ENCODE peak calls at places on chromosomes 16 and 17, in four cellular contexts. U is sigmoid colon; P is CD8-positive, alpha-beta memory T cell; E is left lung. C is an unnamed sample.

GRCh38 chr16:65754799-65755691 is 611.4 kb upstream of the CDH5 start:
- DNase-seq in P (no peak), U (peak; percentile 63), E (no peak), C (no peak)

GRCh38 chr17:82592751-82593589 is 55.3 kb downstream of the WDR45B start:
- DNase-seq in P (peak; percentile 74), U (peak; percentile 91), E (peak; percentile 86), C (no peak)

GRCh38 chr16:81716478-81717210 is 62.4 kb upstream of the PLCG2 start:
- DNase-seq in U (no peak), P (no peak), E (no peak), C (peak; percentile 19)

GRCh38 chr17:64622931-64623654 is 39.0 kb downstream of the SMURF2 start:
- DNase-seq in P (no peak), E (no peak), U (no peak), C (no peak)

GRCh38 chr16:70646260-70647241 is at the start of gene IL34:
- DNase-seq in U (peak; percentile 77), E (no peak), P (no peak), C (peak; percentile 70)

GRCh38 chr17:14856156-14856555 is 409.0 kb downstream of the PMP22 start:
- DNase-seq in E (no peak), P (no peak), U (no peak), C (no peak)

GRCh38 chr17:50062323-50063243 is 6.7 kb downstream of the ITGA3 start:
- DNase-seq in P (no peak), U (peak; percentile 93), E (peak; percentile 93), C (peak; percentile 91)

GRCh38 chr16:55555436-55555835 is 11.0 kb upstream of the CAPNS2 start:
- DNase-seq in E (no peak), P (no peak), U (no peak), C (no peak)

GRCh38 chr16:85570213-85570734 is 42.8 kb upstream of the GSE1 start:
- DNase-seq in P (no peak), E (peak; percentile 70), U (no peak), C (no peak)

GRCh38 chr17:56822725-56823124 is 11.0 kb downstream of the C17orf67 start:
- DNase-seq in P (no peak), E (no peak), U (no peak), C (no peak)

GRCh38 chr16:1638757-1639156 is 26.6 kb downstream of the CRAMP1 start:
- DNase-seq in E (no peak), P (no peak), U (no peak), C (no peak)

GRCh38 chr17:66115246-66115645 is 76.7 kb downstream of the CEP112 start:
- DNase-seq in E (no peak), P (no peak), U (no peak), C (no peak)

GRCh38 chr16:8708546-8708945 is 34.1 kb downstream of the ABAT start:
- DNase-seq in U (no peak), P (no peak), E (no peak), C (no peak)

GRCh38 chr16:15539197-15539596 is 103.8 kb downstream of the MARF1 start:
- DNase-seq in E (no peak), U (no peak), P (no peak), C (no peak)

GRCh38 chr17:11144358-11145233 is 96.4 kb upstream of the SHISA6 start:
- DNase-seq in U (no peak), E (no peak), P (no peak), C (no peak)

GRCh38 chr17:71441098-71441497 is 679.7 kb upstream of the SOX9 start:
- DNase-seq in U (no peak), P (no peak), E (no peak), C (no peak)

GRCh38 chr16:58582971-58583765 is 46.5 kb downstream of the CNOT1 start:
- DNase-seq in U (no peak), E (no peak), P (no peak), C (no peak)

GRCh38 chr17:12856451-12856850 is 67.2 kb downstream of the ARHGAP44 start:
- DNase-seq in P (no peak), E (no peak), U (no peak), C (no peak)

GRCh38 chr17:64498308-64499203 is 1.7 kb upstream of the POLG2 start:
- DNase-seq in U (no peak), P (peak; percentile 20), E (no peak), C (no peak)

GRCh38 chr17:39600469-39601009 is 7.2 kb downstream of the NEUROD2 start:
- DNase-seq in U (no peak), P (no peak), E (no peak), C (no peak)

GRCh38 chr17:65355246-65355645 is 206.2 kb downstream of the AXIN2 start:
- DNase-seq in U (no peak), P (no peak), E (no peak), C (no peak)

GRCh38 chr17:68594552-68594951 is 6.6 kb downstream of the FAM20A start:
- DNase-seq in E (no peak), P (no peak), U (no peak), C (no peak)

GRCh38 chr16:47553853-47554564 is 92.9 kb downstream of the PHKB start:
- DNase-seq in E (no peak), P (no peak), U (no peak), C (no peak)

GRCh38 chr17:9928601-9929341 is 23.7 kb upstream of the RCVRN start:
- DNase-seq in P (no peak), U (no peak), E (no peak), C (no peak)

GRCh38 chr16:12160249-12160648 is 183.7 kb downstream of the SNX29 start:
- DNase-seq in U (no peak), E (no peak), P (no peak), C (no peak)

GRCh38 chr16:64428463-64428862 is 693.4 kb downstream of the CDH11 start:
- DNase-seq in E (no peak), U (no peak), P (no peak), C (no peak)

GRCh38 chr17:1485311-1485747 is 7.2 kb downstream of the MYO1C start:
- DNase-seq in U (no peak), P (no peak), E (no peak), C (peak; percentile 66)

GRCh38 chr17:80409626-80410025 is 5.3 kb upstream of the ENDOV start:
- DNase-seq in E (no peak), U (no peak), P (no peak), C (peak; percentile 59)

GRCh38 chr17:80476877-80477646 is 655 bp upstream of the NPTX1 start:
- DNase-seq in E (no peak), U (no peak), P (no peak), C (no peak)

DNA sequence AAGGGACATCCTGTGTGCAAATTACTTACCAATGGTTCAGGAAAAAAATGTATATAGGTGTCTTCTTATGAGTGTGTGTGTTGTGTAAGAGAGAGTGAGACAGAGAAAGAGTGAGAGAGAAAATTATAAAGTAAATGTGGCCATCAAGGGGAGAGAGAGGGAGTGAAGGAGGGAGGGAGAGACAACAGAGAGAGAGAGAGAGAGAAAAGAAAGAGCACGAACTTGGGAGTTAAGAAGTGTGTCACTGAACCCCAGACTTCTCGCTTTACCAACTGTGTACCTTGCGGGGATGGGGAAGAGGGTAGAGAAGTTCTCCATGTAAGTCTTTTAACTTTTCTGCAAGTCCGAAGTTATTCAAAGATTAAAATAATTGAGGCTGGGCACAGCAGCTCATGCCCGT is 28.8 kb upstream of the ARL4D start:
- DNase-seq in E (no peak), P (no peak), U (peak; percentile 39), C (no peak)
- H3K27ac ChIP-seq in E (peak overlapping the region; percentile 100), P (no peak overlapping the region), U (peak overlapping the region; percentile 100), C (no peak overlapping the region)

GRCh38 chr16:31134091-31134571 is 1.4 kb downstream of the PRSS8 start:
- DNase-seq in U (no peak), E (peak; percentile 33), P (no peak), C (no peak)

GRCh38 chr16:31131841-31132271 is 3.7 kb downstream of the PRSS8 start:
- DNase-seq in E (peak; percentile 73), P (no peak), U (no peak), C (no peak)

GRCh38 chr16:31132303-31132978 is 3.1 kb downstream of the PRSS8 start:
- DNase-seq in P (no peak), E (peak; percentile 34), U (no peak), C (no peak)

GRCh38 chr16:31131416-31131815 is 4.1 kb downstream of the PRSS8 start:
- DNase-seq in U (no peak), E (no peak), P (no peak), C (no peak)

GRCh38 chr16:31132979-31133599 is 2.4 kb downstream of the PRSS8 start:
- DNase-seq in E (peak; percentile 63), P (no peak), U (no peak), C (no peak)
- H3K4me3 ChIP-seq in E (no peak overlapping the region), P (no peak overlapping the region), U (no peak overlapping the region), C (no peak overlapping the region)

GRCh38 chr16:30722443-30722842 is 23.5 kb downstream of the SRCAP start:
- DNase-seq in E (no peak), U (peak; percentile 59), P (no peak), C (no peak)

GRCh38 chr16:30720694-30721093 is 21.7 kb downstream of the SRCAP start:
- DNase-seq in U (peak; percentile 36), P (no peak), E (no peak), C (no peak)

GRCh38 chr16:30721167-30721566 is 22.2 kb downstream of the SRCAP start:
- DNase-seq in E (no peak), U (peak; percentile 38), P (no peak), C (no peak)

GRCh38 chr16:30722916-30723315 is 23.9 kb downstream of the SRCAP start:
- DNase-seq in U (peak; percentile 57), E (peak; percentile 72), P (no peak), C (no peak)

GRCh38 chr16:30721606-30722005 is 22.6 kb downstream of the SRCAP start:
- DNase-seq in E (no peak), U (no peak), P (no peak), C (no peak)
- H3K36me3 ChIP-seq in E (peaks cover 99% of the 10 kb centered on the region), U (peaks cover 37% of the 10 kb centered on the region), P (peaks cover 71% of the 10 kb centered on the region), C (no peaks in the 10 kb centered on the region)

GRCh38 chr16:6125483-6126259 is 1028.1 kb upstream of the EEF2KMT start:
- DNase-seq in U (no peak), E (no peak), P (no peak), C (no peak)
- H3K27ac ChIP-seq in U (no peak overlapping the region), E (no peak overlapping the region), P (no peak overlapping the region), C (no peak overlapping the region)

DNA sequence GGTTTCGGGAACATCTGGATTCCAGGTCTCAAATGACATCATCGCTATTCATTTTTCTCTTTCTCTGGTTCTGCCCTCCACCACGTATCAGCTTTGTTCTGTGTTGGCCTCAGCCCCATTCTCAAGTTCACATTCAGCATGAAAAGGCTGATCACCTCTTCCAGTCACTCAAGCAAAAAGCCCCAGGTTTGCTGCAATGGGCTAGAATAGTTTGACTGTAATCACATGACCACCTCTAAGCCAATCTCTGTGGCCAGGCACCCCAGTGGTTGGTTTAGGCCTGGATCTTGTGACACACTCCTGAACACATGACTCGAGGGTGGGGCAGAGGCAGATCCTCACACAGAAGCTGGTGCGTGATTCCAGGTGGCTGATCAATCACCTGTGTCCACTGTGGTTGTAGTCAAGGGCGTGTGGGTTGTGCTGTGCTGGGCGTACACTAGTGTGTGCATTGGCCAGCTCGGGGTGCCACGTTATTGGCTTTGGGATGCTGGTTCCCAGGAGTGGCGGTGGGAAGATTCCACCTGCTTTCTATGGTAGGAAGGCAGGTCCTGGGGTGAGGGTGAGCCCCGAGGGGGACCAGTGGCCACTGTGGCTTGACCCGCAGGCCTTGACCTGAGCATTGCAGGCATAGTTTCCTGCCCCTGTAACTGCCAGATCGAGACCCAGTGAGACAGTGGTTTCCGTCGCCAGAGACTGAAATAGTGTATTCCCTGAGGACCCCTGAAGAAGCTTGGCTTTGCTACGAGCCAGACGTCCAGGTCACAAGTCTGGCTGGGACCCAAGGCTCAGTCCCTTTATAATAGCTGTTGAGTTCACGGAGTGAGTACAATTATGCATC is 12.0 kb downstream of the EEF2K start:
- DNase-seq in P (no peak), E (no peak), U (peak; percentile 82), C (peak; percentile 66)
- H3K4me3 ChIP-seq in P (no peak overlapping the region), E (no peak overlapping the region), U (no peak overlapping the region), C (no peak overlapping the region)

C was measured in aorta.